ENCODE peak calls at places on chromosomes 7 and 10, in six cellular contexts. T, A, R, H, S and F are unnamed samples.

GRCh38 chr7:3097734-3098133 is 54.1 kb upstream of the CARD11 start:
- DNase-seq in R (no peak), A (no peak), S (no peak), H (no peak), T (no peak), F (no peak)

GRCh38 chr7:1055084-1055450 is 10.7 kb downstream of the GPR146 start:
- DNase-seq in T (peak), A (no peak), S (peak), H (peak), R (no peak), F (no peak)

GRCh38 chr7:50349963-50350944 is 45.7 kb downstream of the IKZF1 start:
- DNase-seq in H (no peak), R (no peak), A (no peak), S (no peak), T (no peak), F (no peak)

GRCh38 chr10:98589007-98589406 is 142.3 kb upstream of the HPS1 start:
- DNase-seq in A (no peak), S (no peak), T (no peak), H (no peak), R (peak), F (no peak)

GRCh38 chr10:73218466-73219191 is 28.4 kb downstream of the DNAJC9 start:
- DNase-seq in H (no peak), R (peak), A (no peak), S (peak), T (no peak), F (peak)

GRCh38 chr10:132753596-132753995 is 32.4 kb downstream of the NKX6-2 start:
- DNase-seq in T (no peak), A (no peak), H (no peak), R (no peak), S (no peak), F (no peak)

GRCh38 chr7:143356414-143357050 is 6.0 kb downstream of the FAM131B start:
- DNase-seq in R (no peak), A (no peak), S (no peak), H (no peak), T (no peak), F (no peak)

GRCh38 chr10:22821501-22821900 is 106.4 kb upstream of the ARMC3 start:
- DNase-seq in A (no peak), S (no peak), T (no peak), R (no peak), H (no peak), F (no peak)

GRCh38 chr10:14667748-14668147 is 106.9 kb downstream of the FAM107B start:
- DNase-seq in T (no peak), S (no peak), R (no peak), A (no peak), H (no peak), F (no peak)

GRCh38 chr10:103276941-103277712 is at the start of gene INA:
- DNase-seq in A (peak), R (peak), S (no peak), T (no peak), H (no peak), F (peak)

GRCh38 chr7:87505122-87505521 is 29.6 kb upstream of the ABCB4 start:
- DNase-seq in A (no peak), T (no peak), R (no peak), S (no peak), H (no peak), F (no peak)

GRCh38 chr10:69456880-69457693 is 5.8 kb downstream of the TSPAN15 start:
- DNase-seq in H (no peak), S (no peak), T (peak), R (no peak), A (no peak), F (peak)

GRCh38 chr10:92045641-92046106 is 122.1 kb downstream of the BTAF1 start:
- DNase-seq in H (no peak), T (no peak), S (no peak), A (no peak), R (no peak), F (peak)

GRCh38 chr10:22515009-22515408 is 169.7 kb downstream of the SPAG6 start:
- DNase-seq in S (no peak), T (no peak), H (no peak), R (no peak), A (no peak), F (no peak)

GRCh38 chr10:75639726-75640125 is 208.3 kb downstream of the LRMDA start:
- DNase-seq in T (no peak), S (no peak), R (no peak), A (no peak), H (no peak), F (no peak)

GRCh38 chr10:69742356-69742695 is 59.4 kb upstream of the COL13A1 start:
- DNase-seq in T (no peak), A (no peak), R (no peak), S (no peak), H (no peak), F (no peak)

GRCh38 chr7:43113622-43114450 is 1.4 kb downstream of the HECW1 start:
- DNase-seq in S (no peak), H (no peak), A (no peak), T (no peak), R (no peak), F (no peak)

GRCh38 chr10:91185239-91185875 is 35.1 kb upstream of the PCGF5 start:
- DNase-seq in S (no peak), R (peak), T (no peak), H (no peak), A (no peak), F (no peak)

GRCh38 chr7:136400877-136401276 is 423.7 kb upstream of the MTPN start:
- DNase-seq in T (no peak), S (no peak), H (no peak), A (no peak), R (no peak), F (no peak)

GRCh38 chr10:119501690-119502089 is 40.8 kb downstream of the RGS10 start:
- DNase-seq in R (no peak), S (no peak), A (no peak), H (no peak), T (no peak), F (no peak)

GRCh38 chr10:119358140-119358512 is 150.8 kb downstream of the GRK5 start:
- DNase-seq in A (no peak), T (peak), R (no peak), S (no peak), H (no peak), F (no peak)

GRCh38 chr10:8133146-8133545 is 78.7 kb downstream of the GATA3 start:
- DNase-seq in T (no peak), S (no peak), H (no peak), A (no peak), R (no peak), F (no peak)

GRCh38 chr10:118751272-118751671 is 3.5 kb downstream of the CACUL1 start:
- DNase-seq in R (no peak), H (no peak), S (no peak), T (no peak), A (no peak), F (no peak)

GRCh38 chr10:120507175-120507574 is 50.1 kb downstream of the PLPP4 start:
- DNase-seq in H (no peak), T (no peak), S (no peak), R (no peak), A (no peak), F (no peak)

GRCh38 chr10:96863922-96864543 is 31.9 kb downstream of the LCOR start:
- DNase-seq in T (no peak), A (no peak), H (no peak), S (no peak), R (peak), F (no peak)

GRCh38 chr7:673681-674453 is 52.6 kb upstream of the DNAAF5 start:
- DNase-seq in H (no peak), T (no peak), R (no peak), A (no peak), S (no peak), F (no peak)

GRCh38 chr10:83612050-83612449 is 527.3 kb upstream of the GHITM start:
- DNase-seq in S (no peak), H (no peak), A (no peak), R (no peak), T (no peak), F (peak)

GRCh38 chr7:17623546-17624185 is 316.6 kb downstream of the SNX13 start:
- DNase-seq in S (no peak), R (peak), A (no peak), H (no peak), T (no peak), F (peak)

GRCh38 chr7:87920578-87920977 is 13.5 kb upstream of the ADAM22 start:
- DNase-seq in S (no peak), A (no peak), T (no peak), H (no peak), R (no peak), F (peak)

GRCh38 chr10:69644658-69645295 is 14.7 kb downstream of the FAM241B start:
- DNase-seq in H (peak), T (peak), R (peak), A (peak), S (peak), F (peak)

GRCh38 chr7:134943785-134944400 is 42.4 kb upstream of the AGBL3 start:
- DNase-seq in R (peak), S (no peak), H (no peak), T (no peak), A (no peak), F (peak)

GRCh38 chr7:30791126-30791525 is 19.9 kb downstream of the MINDY4 start:
- DNase-seq in S (no peak), A (no peak), T (no peak), R (no peak), H (no peak), F (no peak)

GRCh38 chr10:60246382-60246781 is 143.3 kb downstream of the ANK3 start:
- DNase-seq in H (no peak), S (no peak), T (no peak), A (no peak), R (no peak), F (no peak)

GRCh38 chr10:123997486-123998196 is 95.8 kb downstream of the CHST15 start:
- DNase-seq in T (peak), S (no peak), H (peak), R (peak), A (no peak), F (no peak)

GRCh38 chr10:36591436-36591835 is 534.0 kb upstream of the ANKRD30A start:
- DNase-seq in S (no peak), A (no peak), H (no peak), R (no peak), T (no peak), F (no peak)

GRCh38 chr10:99676435-99676834 is 17.1 kb downstream of the ENTPD7 start:
- DNase-seq in T (no peak), S (no peak), A (peak), H (no peak), R (no peak), F (peak)

DNA sequence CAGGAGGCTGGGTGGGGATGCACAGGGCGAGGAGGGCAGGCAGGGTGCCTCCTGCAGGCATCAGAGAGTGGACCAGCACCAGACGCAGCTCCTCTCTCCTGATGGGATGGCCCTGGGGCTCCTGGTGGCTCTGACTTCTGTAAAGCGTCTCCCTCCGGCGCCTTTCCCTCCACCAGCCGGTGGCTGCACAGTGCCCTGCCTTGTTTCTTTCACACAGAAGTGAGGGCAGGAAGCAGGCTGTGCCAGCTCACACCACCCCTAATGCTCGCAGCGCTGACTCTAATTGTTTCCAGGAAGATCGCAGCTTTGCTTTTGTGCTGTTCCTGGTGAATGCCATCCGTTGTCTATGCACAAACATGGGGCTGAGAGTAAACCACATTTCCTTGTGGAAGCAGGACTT is 152.3 kb upstream of the LANCL2 start:
- DNase-seq in H (no peak), R (no peak), S (no peak), A (no peak), T (no peak), F (no peak)
- TF ChIP-seq CTCF in H (no peak), R (no peak), S (no peak), A (no peak), T (no peak), F (no peak)

GRCh38 chr7:129238546-129238945 is 13.7 kb downstream of the AHCYL2 start:
- DNase-seq in R (no peak), S (no peak), T (no peak), H (no peak), A (no peak), F (no peak)
- H3K27ac ChIP-seq in R (no peak), S (no peak), T (no peak), H (no peak), A (no peak), F (no peak)

DNA sequence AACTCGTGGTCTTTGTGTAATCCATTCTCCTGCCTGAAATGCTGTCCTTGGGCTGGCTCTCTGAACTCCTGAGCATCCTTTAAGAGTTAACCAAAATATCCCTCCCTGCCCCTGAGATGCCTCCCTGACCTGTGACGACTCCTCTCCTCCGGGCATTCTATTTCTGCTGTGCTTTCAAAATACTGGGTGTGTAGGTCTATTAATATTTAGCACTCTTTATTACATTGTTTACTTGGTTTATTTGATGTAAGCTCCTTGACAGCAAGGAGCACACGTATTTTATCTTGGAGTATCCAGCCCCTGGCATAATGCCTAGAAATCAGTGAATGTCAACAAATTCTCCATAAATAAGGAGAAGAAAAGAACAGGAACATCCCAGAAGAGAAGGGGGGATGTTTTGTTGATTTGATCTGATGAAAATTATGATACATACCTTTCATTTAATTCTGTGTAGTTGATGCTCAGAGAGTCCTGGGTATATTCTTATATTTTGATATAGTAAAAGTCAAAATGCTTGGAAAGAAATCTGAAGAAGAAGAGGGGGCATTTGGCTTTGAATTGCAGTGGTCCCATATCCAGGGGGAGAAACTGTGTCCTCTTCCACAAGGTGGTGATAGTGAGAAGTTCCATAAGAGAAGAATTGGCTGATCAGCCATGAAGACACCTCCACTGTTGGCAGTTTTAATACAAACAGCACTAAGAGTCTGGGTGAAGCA is 107.7 kb upstream of the MPP7 start:
- DNase-seq in A (no peak), S (no peak), T (no peak), R (peak), H (no peak), F (no peak)
- TF ChIP-seq CTCF in A (no peak), S (peak), T (no peak), R (no peak), H (no peak), F (peak)

GRCh38 chr7:150751702-150752101 is 14.5 kb downstream of the GIMAP5 start:
- DNase-seq in R (no peak), A (no peak), H (no peak), T (no peak), S (peak), F (no peak)

GRCh38 chr7:150745086-150745485 is 7.9 kb downstream of the GIMAP5 start:
- DNase-seq in R (no peak), T (no peak), A (no peak), H (no peak), S (no peak), F (no peak)

GRCh38 chr7:150746931-150747330 is 9.7 kb downstream of the GIMAP5 start:
- DNase-seq in R (no peak), H (no peak), T (no peak), S (no peak), A (no peak), F (no peak)

GRCh38 chr7:150745868-150746267 is 8.7 kb downstream of the GIMAP5 start:
- DNase-seq in S (no peak), H (no peak), A (no peak), R (no peak), T (no peak), F (no peak)

GRCh38 chr7:150748402-150748801 is 11.2 kb downstream of the GIMAP5 start:
- DNase-seq in A (no peak), S (no peak), T (no peak), H (no peak), R (no peak), F (no peak)
- H3K27ac ChIP-seq in A (no peak), S (no peak), T (no peak), H (no peak), R (no peak), F (no peak)